ENCODE peak calls at places on chromosomes 4 and X, in four cellular contexts. Y is astrocyte of the spinal cord, K is mesenchymal stem cell, B is mammary epithelial cell. Q is an unnamed sample.

GRCh38 chr4:184406915-184407314 is 67.4 kb downstream of the IRF2 start:
- DNase-seq in Y (no peak), K (no peak), B (peak), Q (no peak)

GRCh38 chr4:122783301-122784215 is 43.1 kb upstream of the FGF2 start:
- DNase-seq in Y (peak), K (peak), B (peak), Q (peak)

GRCh38 chr4:2364654-2365053 is 53.8 kb downstream of the ZFYVE28 start:
- DNase-seq in Y (peak), K (no peak), B (peak), Q (no peak)

GRCh38 chrX:40106677-40107290 is 9.0 kb upstream of the BCOR start:
- DNase-seq in Y (no peak), K (peak), B (no peak), Q (no peak)

GRCh38 chr4:15343581-15343980 is 84.3 kb upstream of the C1QTNF7 start:
- DNase-seq in Y (no peak), K (no peak), B (no peak), Q (no peak)

GRCh38 chr4:91222019-91222418 is 1081.7 kb upstream of the GRID2 start:
- DNase-seq in Y (no peak), K (no peak), B (no peak), Q (no peak)

GRCh38 chrX:55777596-55777995 is 60.0 kb downstream of the RRAGB start:
- DNase-seq in Y (no peak), K (no peak), B (no peak), Q (no peak)

GRCh38 chr4:185112104-185112503 is 31.0 kb upstream of the SLC25A4 start:
- DNase-seq in Y (peak), K (peak), B (peak), Q (peak)

GRCh38 chr4:91525627-91526026 is 778.1 kb upstream of the GRID2 start:
- DNase-seq in Y (no peak), K (no peak), B (no peak), Q (no peak)

GRCh38 chr4:105369988-105370387 is 103.9 kb downstream of the PPA2 start:
- DNase-seq in Y (no peak), K (no peak), B (no peak), Q (no peak)

GRCh38 chr4:20474119-20474518 is 222.4 kb downstream of the SLIT2 start:
- DNase-seq in Y (peak), K (peak), B (peak), Q (no peak)

GRCh38 chr4:150501019-150501727 is 80.8 kb upstream of the MAB21L2 start:
- DNase-seq in Y (peak), K (peak), B (peak), Q (peak)

GRCh38 chr4:21888195-21888976 is 60.2 kb downstream of the KCNIP4 start:
- DNase-seq in Y (peak), K (peak), B (peak), Q (peak)

GRCh38 chr4:182770259-182770968 is 146.8 kb downstream of the DCTD start:
- DNase-seq in Y (no peak), K (no peak), B (no peak), Q (no peak)

GRCh38 chrX:73215263-73215662 is 612 bp upstream of the NAP1L2 start:
- DNase-seq in Y (no peak), K (no peak), B (no peak), Q (no peak)

GRCh38 chrX:73213734-73214133 is 917 bp downstream of the NAP1L2 start:
- DNase-seq in Y (no peak), K (no peak), B (peak), Q (no peak)

DNA sequence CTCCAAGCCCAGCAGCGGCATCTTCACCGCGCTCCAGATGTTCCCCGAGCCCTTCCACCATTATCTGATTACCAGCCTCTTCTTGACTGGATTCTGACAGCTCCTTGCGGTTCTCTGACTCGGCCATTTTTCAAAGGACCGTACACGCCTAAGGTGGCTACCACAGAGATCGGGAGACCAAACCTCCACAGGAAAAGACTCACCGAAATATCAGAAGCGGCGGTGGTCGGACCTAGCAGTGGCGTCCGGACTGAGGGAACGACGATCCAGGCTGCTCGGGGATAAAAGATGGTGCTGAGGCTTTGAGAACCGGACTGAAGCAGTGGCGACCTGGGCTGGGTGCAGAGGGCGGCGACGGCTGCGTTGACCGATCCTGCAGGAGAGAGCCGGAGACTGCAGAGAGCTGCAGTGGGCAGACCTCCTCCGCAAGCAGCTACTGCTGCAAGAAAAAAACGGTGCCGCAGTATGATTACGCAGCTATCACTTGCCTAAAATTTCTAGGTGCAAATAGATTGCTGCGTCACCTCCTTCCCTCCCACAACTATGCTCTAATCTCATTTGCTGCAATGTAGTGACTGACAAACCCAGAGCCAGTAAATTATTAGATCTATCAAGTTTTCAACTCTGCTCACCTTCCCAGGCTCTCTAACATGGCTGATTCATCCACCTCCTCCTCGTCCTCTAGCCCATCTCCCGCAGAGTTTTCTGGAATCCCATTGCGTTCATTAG is at the start of gene NAP1L2:
- DNase-seq in Y (peak), K (no peak), B (peak), Q (no peak)
- H3K4me3 ChIP-seq in Y (peak), K (peak), B (peak), Q (peak)

GRCh38 chr4:1043658-1044468 is 32.4 kb downstream of the FGFRL1 start:
- DNase-seq in Y (peak), K (peak), B (peak), Q (peak)
- H3K4me3 ChIP-seq in Y (no peak), K (peak), B (no peak), Q (peak)

GRCh38 chrX:137565318-137565904 is 516 bp upstream of the ZIC3 start:
- DNase-seq in Y (no peak), K (no peak), B (no peak), Q (no peak)

GRCh38 chrX:137567474-137568232 is 1.7 kb downstream of the ZIC3 start:
- DNase-seq in Y (peak), K (no peak), B (no peak), Q (no peak)

GRCh38 chrX:137568741-137569469 is 3.0 kb downstream of the ZIC3 start:
- DNase-seq in Y (peak), K (no peak), B (no peak), Q (no peak)

GRCh38 chrX:137565921-137566745 is at the start of gene ZIC3:
- DNase-seq in Y (peak), K (peak), B (no peak), Q (no peak)

GRCh38 chrX:137566746-137567473 is 983 bp downstream of the ZIC3 start:
- DNase-seq in Y (peak), K (no peak), B (no peak), Q (no peak)
- H3K4me3 ChIP-seq in Y (peak), K (no peak), B (no peak), Q (no peak)

GRCh38 chr4:143386812-143387211 is 50.1 kb downstream of the GAB1 start:
- DNase-seq in Y (no peak), K (no peak), B (no peak), Q (no peak)

GRCh38 chr4:143382539-143382938 is 45.9 kb downstream of the GAB1 start:
- DNase-seq in Y (peak), K (peak), B (peak), Q (no peak)

GRCh38 chr4:143380651-143381050 is 44.0 kb downstream of the GAB1 start:
- DNase-seq in Y (no peak), K (no peak), B (no peak), Q (no peak)

GRCh38 chr4:143381171-143382118 is 44.8 kb downstream of the GAB1 start:
- DNase-seq in Y (peak), K (peak), B (peak), Q (peak)

GRCh38 chr4:143384381-143384994 is 47.8 kb downstream of the GAB1 start:
- DNase-seq in Y (no peak), K (peak), B (no peak), Q (no peak)
- H3K4me3 ChIP-seq in Y (no peak), K (no peak), B (no peak), Q (no peak)

DNA sequence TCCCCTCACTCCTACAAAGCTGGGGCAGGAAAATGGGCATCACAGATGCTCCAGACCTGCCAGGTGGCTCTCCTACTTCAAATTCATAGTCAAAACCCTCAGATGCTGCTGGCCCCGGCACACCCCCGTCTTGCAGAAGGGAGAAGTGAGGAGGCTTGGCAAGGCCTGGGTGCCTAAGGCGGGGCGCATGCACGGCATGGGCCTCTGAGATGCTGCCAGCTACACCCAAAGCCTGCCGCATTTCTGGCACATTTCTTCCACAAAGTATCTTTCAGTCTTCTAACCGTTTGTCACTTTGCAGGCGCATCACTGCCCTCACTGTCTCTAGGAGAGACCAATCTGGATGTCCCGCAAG is 19.6 kb downstream of the WDR1 start:
- DNase-seq in Y (no peak), K (no peak), B (no peak), Q (no peak)
- H3K4me3 ChIP-seq in Y (no peak), K (peak), B (no peak), Q (no peak)

GRCh38 chr4:155529761-155530160 is 136.9 kb upstream of the GUCY1A1 start:
- DNase-seq in Y (no peak), K (no peak), B (no peak), Q (no peak)

GRCh38 chr4:155532373-155532772 is 134.3 kb upstream of the GUCY1A1 start:
- DNase-seq in Y (no peak), K (peak), B (no peak), Q (no peak)

GRCh38 chr4:155529197-155529596 is 137.5 kb upstream of the GUCY1A1 start:
- DNase-seq in Y (no peak), K (peak), B (no peak), Q (no peak)

GRCh38 chr4:155530857-155531256 is 135.8 kb upstream of the GUCY1A1 start:
- DNase-seq in Y (no peak), K (no peak), B (peak), Q (no peak)

DNA sequence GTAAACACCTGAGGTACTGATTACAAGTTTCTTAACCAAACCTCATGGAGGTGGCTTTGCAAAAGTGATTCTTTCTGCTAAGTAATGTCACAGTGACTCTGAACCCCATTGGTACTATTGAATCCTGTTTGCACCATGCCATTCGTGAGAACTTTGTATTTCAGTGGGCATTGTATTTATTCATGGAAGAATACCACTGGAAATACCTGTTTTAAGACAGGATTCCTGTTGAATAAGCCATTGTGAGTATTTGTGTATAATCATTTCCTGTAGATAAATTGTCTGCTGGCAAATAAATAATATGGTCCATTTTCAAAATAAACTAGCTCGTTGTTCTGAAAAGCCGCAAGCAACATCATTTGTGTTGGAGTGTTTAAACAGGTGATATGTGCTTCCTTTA is 136.4 kb upstream of the GUCY1A1 start:
- DNase-seq in Y (no peak), K (no peak), B (peak), Q (no peak)
- H3K4me3 ChIP-seq in Y (no peak), K (no peak), B (no peak), Q (no peak)